ENCODE peak calls at places on chromosome 6, in eight cellular contexts. J is HCT116, V is A549, P is K562, X is endothelial cell of umbilical vein, O is GM12878, E is H1, N is HepG2. D is an unnamed sample.
A peak's percentile ranks its signal among the peaks of the same experiment; 100 is the strongest.

GRCh38 chr6:19301980-19302379 is 535.2 kb upstream of the ID4 start:
- DNase-seq in J (no peak), V (no peak), P (no peak), X (no peak), O (no peak), E (no peak), N (no peak), D (no peak)

GRCh38 chr6:98014791-98015201 is 731.8 kb upstream of the MMS22L start:
- DNase-seq in J (no peak), V (no peak), P (no peak), X (no peak), O (no peak), E (no peak), N (no peak), D (no peak)

GRCh38 chr6:127100510-127101140 is 17.8 kb upstream of the RSPO3 start:
- DNase-seq in J (no peak), V (no peak), P (no peak), X (peak; percentile 41), O (no peak), E (no peak), N (no peak), D (peak; percentile 61)

GRCh38 chr6:46098678-46099077 is 31.1 kb upstream of the ENPP4 start:
- DNase-seq in J (peak; percentile 51), V (no peak), P (no peak), X (peak; percentile 29), O (no peak), E (no peak), N (peak; percentile 68), D (no peak)

GRCh38 chr6:160015778-160016684 is 47.1 kb downstream of the IGF2R start:
- DNase-seq in J (no peak), V (no peak), P (no peak), X (no peak), O (no peak), E (no peak), N (no peak), D (no peak)

GRCh38 chr6:168721571-168721970 is 280.6 kb downstream of the SMOC2 start:
- DNase-seq in J (no peak), V (no peak), P (no peak), X (no peak), O (no peak), E (no peak), N (no peak), D (no peak)

GRCh38 chr6:100229512-100229911 is 235.2 kb downstream of the SIM1 start:
- DNase-seq in J (no peak), V (no peak), P (no peak), X (no peak), O (no peak), E (no peak), N (no peak), D (no peak)

GRCh38 chr6:39425346-39426056 is 103.0 kb upstream of the KCNK16 start:
- DNase-seq in J (no peak), V (no peak), P (no peak), X (no peak), O (no peak), E (no peak), N (no peak), D (no peak)

GRCh38 chr6:41671376-41671775 is 33.1 kb downstream of the MDFI start:
- DNase-seq in J (no peak), V (no peak), P (no peak), X (no peak), O (no peak), E (no peak), N (no peak), D (no peak)

GRCh38 chr6:120198033-120198432 is 848.5 kb upstream of the MAN1A1 start:
- DNase-seq in J (no peak), V (no peak), P (no peak), X (no peak), O (no peak), E (no peak), N (peak; percentile 59), D (peak; percentile 7)

GRCh38 chr6:20487669-20488375 is 46.4 kb upstream of the CDKAL1 start:
- DNase-seq in J (no peak), V (no peak), P (no peak), X (no peak), O (no peak), E (no peak), N (no peak), D (no peak)

GRCh38 chr6:157989541-157990289 is 8.1 kb downstream of the SYNJ2 start:
- DNase-seq in J (no peak), V (no peak), P (peak; percentile 53), X (peak; percentile 67), O (no peak), E (no peak), N (no peak), D (peak; percentile 41)

GRCh38 chr6:63773200-63773599 is 137.6 kb downstream of the PHF3 start:
- DNase-seq in J (no peak), V (no peak), P (no peak), X (no peak), O (no peak), E (no peak), N (no peak), D (no peak)

GRCh38 chr6:125802383-125802782 is 11.6 kb downstream of the NCOA7 start:
- DNase-seq in J (no peak), V (no peak), P (no peak), X (no peak), O (no peak), E (no peak), N (no peak), D (no peak)

DNA sequence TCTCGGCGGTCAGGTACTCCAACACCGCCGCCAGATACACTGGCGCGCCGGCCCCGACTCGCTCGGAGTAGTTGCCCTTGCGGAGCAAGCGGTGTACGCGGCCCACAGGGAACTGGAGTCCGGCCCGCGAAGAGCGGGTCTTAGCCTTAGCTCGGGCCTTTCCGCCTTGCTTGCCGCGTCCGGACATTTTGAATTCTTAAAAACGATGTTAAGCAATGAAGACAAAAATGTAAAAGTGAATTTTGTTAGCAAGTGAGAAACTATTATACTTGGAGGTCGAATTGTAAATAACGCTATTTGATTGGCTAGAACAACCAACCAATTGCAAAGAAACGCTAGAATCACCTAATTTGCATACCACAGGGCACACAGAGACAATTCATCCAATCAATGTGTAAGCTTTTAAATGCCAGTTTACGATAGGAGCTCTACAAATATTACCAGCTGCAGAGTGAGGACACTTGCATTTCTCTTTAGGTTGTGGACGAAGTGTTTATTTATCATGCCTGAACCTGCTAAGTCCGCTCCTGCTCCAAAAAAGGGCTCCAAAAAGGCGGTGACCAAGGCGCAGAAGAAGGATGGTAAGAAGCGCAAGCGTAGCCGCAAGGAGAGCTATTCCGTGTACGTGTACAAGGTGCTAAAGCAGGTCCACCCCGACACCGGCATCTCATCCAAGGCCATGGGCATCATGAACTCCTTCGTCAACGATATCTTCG is 112.0 kb downstream of the HFE start:
- DNase-seq in J (peak; percentile 95), V (no peak), P (peak; percentile 67), X (peak; percentile 98), O (peak; percentile 99), E (no peak), N (peak; percentile 97), D (peak; percentile 97)
- TF ChIP-seq POLR2A in J (peak; percentile 95), V (no peak), P (peak; percentile 100), X (peak; percentile 92), O (peak; percentile 80), E (peak; percentile 91), N (peak; percentile 92), D (peak; percentile 89)

DNA sequence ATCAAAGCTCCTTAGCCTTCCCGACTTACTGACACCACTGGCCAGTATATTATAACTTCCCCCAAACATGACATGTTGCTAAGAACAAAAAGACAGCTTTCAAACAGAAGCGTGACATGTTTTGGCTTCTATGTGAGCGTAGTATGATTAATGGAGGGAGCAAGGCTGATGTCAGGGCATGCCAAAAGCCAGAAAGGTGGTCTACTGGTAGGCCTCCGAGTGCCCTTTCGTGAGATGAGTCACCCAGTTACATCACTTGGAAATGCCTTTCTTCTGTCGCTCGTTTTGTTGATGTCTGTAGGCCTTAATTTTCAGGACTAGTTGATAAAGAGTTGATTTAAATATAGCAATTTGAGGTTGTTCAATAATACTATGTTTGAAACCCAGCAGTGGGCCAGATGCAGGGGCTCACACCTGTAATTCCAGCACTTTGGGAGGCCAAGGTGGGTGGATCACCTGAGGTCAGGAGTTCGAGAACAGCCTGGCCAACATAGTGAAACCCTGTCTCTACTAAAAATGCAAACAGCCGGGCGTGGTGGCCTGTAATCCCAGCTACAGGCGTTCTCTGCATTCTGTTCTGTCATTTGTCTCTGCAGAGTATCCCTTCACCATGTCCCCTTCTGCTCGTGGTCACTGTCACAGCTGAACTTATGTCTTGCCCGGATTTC is 53.3 kb downstream of the CNKSR3 start:
- DNase-seq in J (no peak), V (no peak), P (no peak), X (no peak), O (no peak), E (no peak), N (no peak), D (no peak)
- TF ChIP-seq MAX in J (no peak), V (no peak), P (no peak), X (no peak), O (no peak), E (no peak), N (no peak), D (no peak)

DNA sequence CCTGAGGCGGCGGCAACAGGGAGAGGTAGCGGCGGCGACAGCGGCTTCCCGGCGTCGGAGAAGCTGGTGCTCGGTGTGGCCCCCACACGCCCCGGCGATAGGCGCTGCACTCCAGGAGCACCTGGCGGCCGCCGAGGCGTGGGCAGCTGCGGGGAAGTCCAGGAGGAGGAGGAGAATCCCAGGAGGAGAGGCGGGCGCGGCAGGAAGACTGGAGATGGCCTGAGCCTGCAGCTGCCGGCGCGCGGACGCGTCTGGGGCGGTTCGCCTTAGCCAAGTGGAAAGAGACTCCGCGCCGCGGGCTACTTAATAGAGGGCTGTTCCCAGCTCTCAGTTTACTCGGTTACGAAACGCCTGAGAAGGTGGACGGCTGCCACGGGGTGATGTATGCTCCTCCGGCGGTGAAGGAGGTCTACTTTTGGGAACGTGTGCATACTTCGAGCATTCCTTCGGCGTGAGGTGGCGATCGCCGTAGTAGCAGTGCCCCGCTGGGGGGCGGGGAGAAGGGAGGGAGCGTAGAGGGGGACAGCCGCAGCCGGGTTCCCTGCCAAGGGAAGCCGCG is at the start of gene COL12A1:
- DNase-seq in J (peak; percentile 80), V (peak; percentile 55), P (no peak), X (peak; percentile 70), O (no peak), E (no peak), N (no peak), D (no peak)
- TF ChIP-seq POLR2A in J (no peak), V (no peak), P (no peak), X (peak; percentile 77), O (no peak), E (no peak), N (no peak), D (no peak)

GRCh38 chr6:95094751-95095150 is 482.6 kb upstream of the MANEA start:
- DNase-seq in J (peak; percentile 46), V (no peak), P (no peak), X (peak; percentile 6), O (no peak), E (no peak), N (no peak), D (no peak)

GRCh38 chr6:95093154-95093553 is 484.2 kb upstream of the MANEA start:
- DNase-seq in J (no peak), V (no peak), P (no peak), X (no peak), O (no peak), E (no peak), N (no peak), D (no peak)

GRCh38 chr6:95095271-95095670 is 482.1 kb upstream of the MANEA start:
- DNase-seq in J (no peak), V (no peak), P (no peak), X (no peak), O (no peak), E (no peak), N (no peak), D (no peak)

GRCh38 chr6:95095855-95096254 is 481.5 kb upstream of the MANEA start:
- DNase-seq in J (no peak), V (no peak), P (no peak), X (no peak), O (no peak), E (no peak), N (no peak), D (no peak)

GRCh38 chr6:95091823-95092436 is 485.4 kb upstream of the MANEA start:
- DNase-seq in J (peak; percentile 57), V (no peak), P (no peak), X (peak; percentile 39), O (no peak), E (no peak), N (peak; percentile 41), D (peak; percentile 59)
- TF ChIP-seq MAX in J (no peak), V (no peak), P (no peak), X (no peak), O (no peak), E (no peak), N (no peak), D (no peak)

D was measured in NB4.